ENCODE peak calls at places on chromosome 6, in nine cellular contexts. Q is AG04450; Z is AG20443; G is EL; Y is COR-L47; H is activated CD4-positive, alpha-beta T cell treated with anti-CD3 and anti-CD28 coated beads for 24 hours; N is occipital lobe; C is CD8-positive, alpha-beta memory T cell; X is pancreas. W is an unnamed sample.

GRCh38 chr6:78552435-78552834 is 314.9 kb upstream of the IRAK1BP1 start:
- DNase-seq in C (no peak), Z (no peak), H (no peak), G (no peak), N (no peak), Y (no peak), X (no peak), Q (no peak), W (no peak)

GRCh38 chr6:153084393-153084792 is 46.7 kb downstream of the RGS17 start:
- DNase-seq in N (no peak), X (no peak), Q (peak; percentile 8), C (no peak), H (no peak), Z (peak; percentile 48), G (peak; percentile 4), Y (no peak), W (no peak)

GRCh38 chr6:33008944-33009861 is at the start of gene HLA-DOA:
- DNase-seq in Y (no peak), H (no peak), X (no peak), Z (peak; percentile 51), N (no peak), Q (no peak), G (peak; percentile 16), C (peak; percentile 76), W (no peak)

GRCh38 chr6:162211022-162211421 is 516.5 kb downstream of the PRKN start:
- DNase-seq in C (no peak), Z (no peak), G (no peak), N (no peak), Q (no peak), Y (peak; percentile 17), X (no peak), H (no peak), W (no peak)

GRCh38 chr6:134686071-134686470 is 263.8 kb downstream of the ALDH8A1 start:
- DNase-seq in Q (no peak), C (no peak), H (no peak), X (no peak), G (peak; percentile 57), Z (no peak), Y (no peak), N (no peak), W (no peak)

GRCh38 chr6:54244430-54244829 is 63.8 kb upstream of the TINAG start:
- DNase-seq in N (no peak), Q (no peak), G (peak; percentile 34), Z (peak; percentile 38), H (no peak), C (no peak), Y (peak; percentile 31), X (no peak), W (no peak)

GRCh38 chr6:116008470-116009229 is 52.0 kb downstream of the FRK start:
- DNase-seq in N (no peak), X (no peak), H (no peak), Q (no peak), Y (no peak), G (peak; percentile 65), Z (peak; percentile 54), C (no peak), W (no peak)

GRCh38 chr6:160667854-160668481 is 3.9 kb upstream of the LPA start:
- DNase-seq in N (no peak), X (peak; percentile 36), Z (no peak), Q (no peak), C (no peak), G (no peak), H (no peak), Y (no peak), W (no peak)

GRCh38 chr6:21163110-21163837 is 430.3 kb upstream of the SOX4 start:
- DNase-seq in N (no peak), C (no peak), G (peak; percentile 69), X (no peak), Z (peak; percentile 22), H (no peak), Y (no peak), Q (peak; percentile 41), W (no peak)

GRCh38 chr6:155201461-155202226 is 62.2 kb upstream of the CLDN20 start:
- DNase-seq in G (peak; percentile 93), Y (no peak), Z (peak; percentile 50), C (no peak), H (no peak), Q (peak; percentile 49), X (no peak), N (no peak), W (no peak)

GRCh38 chr6:158642097-158642601 is 2.4 kb downstream of the DYNLT1 start:
- DNase-seq in H (no peak), X (no peak), Q (peak; percentile 78), Y (no peak), Z (peak; percentile 45), C (no peak), G (peak; percentile 88), N (no peak), W (no peak)

GRCh38 chr6:165804331-165805066 is 141.5 kb upstream of the PDE10A start:
- DNase-seq in Z (peak; percentile 31), Y (no peak), X (no peak), G (no peak), Q (no peak), C (no peak), H (no peak), N (no peak), W (no peak)

GRCh38 chr6:25012657-25013056 is 76.9 kb upstream of the RIPOR2 start:
- DNase-seq in Y (no peak), X (no peak), H (no peak), N (no peak), Z (no peak), Q (no peak), G (peak; percentile 89), C (no peak), W (no peak)

GRCh38 chr6:133893324-133893692 is 4.4 kb downstream of the TCF21 start:
- DNase-seq in N (no peak), G (no peak), Z (no peak), Q (no peak), H (no peak), X (no peak), C (no peak), Y (no peak), W (no peak)

GRCh38 chr6:12602342-12602741 is 114.2 kb upstream of the PHACTR1 start:
- DNase-seq in G (no peak), Y (no peak), Q (no peak), X (no peak), H (no peak), C (no peak), Z (no peak), N (no peak), W (no peak)

GRCh38 chr6:32622545-32623401 is 14.4 kb upstream of the HLA-DQA1 start:
- DNase-seq in C (peak; percentile 68), G (peak; percentile 21), X (peak; percentile 3), Q (no peak), H (peak; percentile 20), Y (no peak), N (no peak), Z (no peak), W (no peak)

GRCh38 chr6:102356170-102356569 is 962.7 kb downstream of the GRIK2 start:
- DNase-seq in Z (no peak), N (no peak), Q (no peak), H (no peak), C (no peak), X (no peak), Y (no peak), G (no peak), W (no peak)

GRCh38 chr6:132122871-132123270 is 171.7 kb upstream of the CCN2 start:
- DNase-seq in N (no peak), H (no peak), Y (peak; percentile 59), C (no peak), Q (peak; percentile 100), G (no peak), Z (no peak), X (no peak), W (no peak)

GRCh38 chr6:70310063-70310694 is 7.3 kb upstream of the COL9A1 start:
- DNase-seq in X (no peak), C (peak; percentile 3), Q (no peak), Z (no peak), H (no peak), G (peak; percentile 32), N (no peak), Y (peak; percentile 23), W (no peak)

GRCh38 chr6:146503096-146503495 is 40.5 kb upstream of the RAB32 start:
- DNase-seq in X (no peak), Q (no peak), H (no peak), N (no peak), G (no peak), Z (no peak), C (no peak), Y (no peak), W (no peak)

GRCh38 chr6:34143884-34144580 is 1.9 kb downstream of the GRM4 start:
- DNase-seq in C (peak; percentile 41), Q (no peak), N (no peak), Y (peak; percentile 61), H (no peak), X (no peak), Z (no peak), G (peak; percentile 35), W (peak; percentile 19)

GRCh38 chr6:50116797-50117542 is 67.2 kb upstream of the DEFB112 start:
- DNase-seq in C (no peak), X (no peak), N (no peak), Y (no peak), G (no peak), Q (no peak), H (no peak), Z (no peak), W (no peak)

W was measured in activated T-helper 1 cell treated with Interleukin-2 at 50 U/mL for 16 hours.